ENCODE peak calls at places on chromosome 15, in four cellular contexts. One of them, this sample, is unnamed.
A peak's percentile ranks its signal among the peaks of the same experiment; 100 is the strongest.

GRCh38 chr15:73246411-73246810 is 122.3 kb downstream of the HCN4 start:
- DNase-seq in neural crest cell: no peak
- DNase-seq in GM10248: no peak
- DNase-seq in A172: no peak
- DNase-seq in this sample: no peak

GRCh38 chr15:57224664-57225063 is 151.6 kb upstream of the CGNL1 start:
- DNase-seq in neural crest cell: no peak
- DNase-seq in GM10248: no peak
- DNase-seq in A172: peak; percentile 38
- DNase-seq in this sample: no peak

GRCh38 chr15:42845581-42845980 is 75.0 kb downstream of the TTBK2 start:
- DNase-seq in GM10248: no peak
- DNase-seq in neural crest cell: no peak
- DNase-seq in A172: no peak
- DNase-seq in this sample: no peak

GRCh38 chr15:69181419-69181818 is 21.0 kb downstream of the GLCE start:
- DNase-seq in A172: no peak
- DNase-seq in GM10248: no peak
- DNase-seq in neural crest cell: no peak
- DNase-seq in this sample: no peak

GRCh38 chr15:38535451-38536200 is 29.0 kb downstream of the RASGRP1 start:
- DNase-seq in A172: no peak
- DNase-seq in neural crest cell: no peak
- DNase-seq in GM10248: no peak
- DNase-seq in this sample: no peak

GRCh38 chr15:56295433-56295832 is 51.8 kb upstream of the RFX7 start:
- DNase-seq in GM10248: no peak
- DNase-seq in A172: no peak
- DNase-seq in neural crest cell: no peak
- DNase-seq in this sample: no peak

GRCh38 chr15:48856947-48857346 is 21.0 kb upstream of the EID1 start:
- DNase-seq in GM10248: no peak
- DNase-seq in neural crest cell: no peak
- DNase-seq in A172: no peak
- DNase-seq in this sample: no peak

GRCh38 chr15:59722032-59722431 is 32.9 kb upstream of the BNIP2 start:
- DNase-seq in A172: no peak
- DNase-seq in neural crest cell: no peak
- DNase-seq in GM10248: no peak
- DNase-seq in this sample: no peak

GRCh38 chr15:71957026-71957425 is 146.7 kb downstream of the NR2E3 start:
- DNase-seq in A172: no peak
- DNase-seq in neural crest cell: no peak
- DNase-seq in GM10248: no peak
- DNase-seq in this sample: no peak

GRCh38 chr15:75723171-75723846 is 10.7 kb upstream of the CSPG4 start:
- DNase-seq in GM10248: no peak
- DNase-seq in A172: no peak
- DNase-seq in neural crest cell: no peak
- DNase-seq in this sample: no peak

GRCh38 chr15:30065025-30065801 is 17.5 kb upstream of the GOLGA8J start:
- DNase-seq in neural crest cell: no peak
- DNase-seq in A172: peak; percentile 94
- DNase-seq in GM10248: no peak
- DNase-seq in this sample: no peak

GRCh38 chr15:40582726-40583246 is 11.3 kb upstream of the KNL1 start:
- DNase-seq in A172: peak; percentile 93
- DNase-seq in neural crest cell: no peak
- DNase-seq in GM10248: peak; percentile 35
- DNase-seq in this sample: peak; percentile 32

GRCh38 chr15:63513271-63513670 is 8.9 kb downstream of the USP3 start:
- DNase-seq in neural crest cell: no peak
- DNase-seq in GM10248: no peak
- DNase-seq in A172: no peak
- DNase-seq in this sample: no peak

GRCh38 chr15:67107014-67107812 is 41.8 kb downstream of the SMAD3 start:
- DNase-seq in GM10248: no peak
- DNase-seq in A172: peak; percentile 98
- DNase-seq in neural crest cell: no peak
- DNase-seq in this sample: peak; percentile 58

GRCh38 chr15:99574502-99574901 is 8.7 kb downstream of the MEF2A start:
- DNase-seq in neural crest cell: no peak
- DNase-seq in GM10248: no peak
- DNase-seq in A172: no peak
- DNase-seq in this sample: no peak

GRCh38 chr15:52103217-52104207 is 9.1 kb downstream of the BCL2L10 start:
- DNase-seq in neural crest cell: no peak
- DNase-seq in A172: peak; percentile 96
- DNase-seq in GM10248: peak; percentile 77
- DNase-seq in this sample: peak; percentile 50

GRCh38 chr15:77983708-77984445 is 93.6 kb downstream of the TBC1D2B start:
- DNase-seq in A172: no peak
- DNase-seq in neural crest cell: no peak
- DNase-seq in GM10248: no peak
- DNase-seq in this sample: no peak

GRCh38 chr15:83282859-83283812 is 1.3 kb downstream of the BNC1 start:
- DNase-seq in neural crest cell: peak; percentile 25
- DNase-seq in A172: no peak
- DNase-seq in GM10248: peak; percentile 15
- DNase-seq in this sample: no peak

This sample was measured in K562.